ENCODE peak calls at places on chromosomes 6 and 20, in ten cellular contexts. M, K, Z, N, G, P, B, I, O and V are unnamed samples.

GRCh38 chr20:35329435-35330139 is 37.4 kb upstream of the FAM83C start:
- DNase-seq in O (no peak), P (peak; percentile 84), Z (no peak), M (no peak), G (peak; percentile 66), B (no peak), K (peak; percentile 48), I (no peak), N (peak; percentile 71), V (no peak)

GRCh38 chr6:16238057-16238657 is at the start of gene GMPR:
- DNase-seq in M (peak; percentile 86), Z (peak; percentile 74), I (no peak), P (peak; percentile 44), O (peak; percentile 45), N (peak; percentile 91), G (peak; percentile 31), B (peak; percentile 54), K (peak; percentile 69), V (peak; percentile 89)

GRCh38 chr6:52995913-52996685 is 1.0 kb upstream of the GSTA4 start:
- DNase-seq in I (no peak), N (peak; percentile 81), B (no peak), K (peak; percentile 73), G (peak; percentile 83), O (no peak), Z (no peak), P (peak; percentile 39), M (peak; percentile 75), V (no peak)

GRCh38 chr6:46932941-46933340 is 11.2 kb upstream of the ADGRF5 start:
- DNase-seq in N (no peak), Z (no peak), O (no peak), G (no peak), B (no peak), I (no peak), M (no peak), K (no peak), P (peak; percentile 26), V (no peak)

GRCh38 chr20:47854687-47855212 is 69.5 kb upstream of the SULF2 start:
- DNase-seq in Z (peak; percentile 70), G (peak; percentile 78), B (peak; percentile 14), I (no peak), M (no peak), O (peak; percentile 2), N (no peak), K (peak; percentile 16), P (peak; percentile 81), V (no peak)

GRCh38 chr6:166786704-166787293 is 159.7 kb upstream of the RPS6KA2 start:
- DNase-seq in B (peak; percentile 37), G (peak; percentile 71), I (peak; percentile 50), Z (peak; percentile 78), P (peak; percentile 37), O (peak; percentile 87), N (no peak), K (peak; percentile 79), M (no peak), V (no peak)

GRCh38 chr20:11581271-11581670 is 336.4 kb upstream of the BTBD3 start:
- DNase-seq in M (no peak), K (no peak), I (no peak), P (no peak), B (no peak), Z (no peak), N (no peak), G (no peak), O (no peak), V (no peak)

GRCh38 chr6:46170357-46171289 is at the start of gene ENPP5:
- DNase-seq in O (peak; percentile 96), N (peak; percentile 80), I (no peak), M (peak; percentile 98), K (peak; percentile 93), B (peak; percentile 54), G (peak; percentile 41), P (peak; percentile 96), Z (peak; percentile 89), V (peak; percentile 73)

GRCh38 chr6:158933075-158933474 is 66.9 kb downstream of the RSPH3 start:
- DNase-seq in Z (no peak), G (no peak), O (no peak), P (no peak), M (no peak), B (no peak), K (no peak), I (no peak), N (no peak), V (no peak)

GRCh38 chr6:39362487-39362865 is 40.0 kb upstream of the KCNK16 start:
- DNase-seq in M (no peak), O (no peak), B (no peak), I (no peak), N (no peak), K (no peak), G (no peak), P (peak; percentile 9), Z (no peak), V (no peak)

GRCh38 chr20:45450097-45450818 is 19.3 kb upstream of the WFDC2 start:
- DNase-seq in K (peak; percentile 54), Z (peak; percentile 45), O (peak; percentile 33), I (no peak), M (no peak), N (no peak), G (peak; percentile 62), P (peak; percentile 41), B (no peak), V (no peak)

GRCh38 chr6:100057941-100058340 is 63.9 kb upstream of the MCHR2 start:
- DNase-seq in K (no peak), G (peak; percentile 11), P (no peak), Z (no peak), M (no peak), N (no peak), O (no peak), B (no peak), I (no peak), V (no peak)

GRCh38 chr6:53264337-53264736 is 84.4 kb downstream of the ELOVL5 start:
- DNase-seq in O (no peak), P (no peak), K (no peak), G (no peak), B (no peak), M (no peak), I (no peak), Z (no peak), N (no peak), V (no peak)

GRCh38 chr6:21133902-21134301 is 459.6 kb upstream of the SOX4 start:
- DNase-seq in O (no peak), N (no peak), G (no peak), K (no peak), I (no peak), B (no peak), Z (no peak), M (no peak), P (no peak), V (no peak)

GRCh38 chr6:85792278-85792677 is 149.6 kb upstream of the SYNCRIP start:
- DNase-seq in I (no peak), N (no peak), O (no peak), G (peak; percentile 53), M (no peak), B (no peak), P (no peak), K (no peak), Z (no peak), V (no peak)

GRCh38 chr6:160030103-160030502 is 61.2 kb downstream of the IGF2R start:
- DNase-seq in N (no peak), B (no peak), P (no peak), M (peak; percentile 79), O (no peak), I (peak; percentile 95), K (peak; percentile 87), Z (no peak), G (peak; percentile 94), V (peak; percentile 92)

GRCh38 chr6:136792066-136792944 is at the start of gene MAP3K5:
- DNase-seq in I (peak; percentile 93), B (no peak), Z (peak; percentile 78), G (peak; percentile 94), P (peak; percentile 93), K (peak; percentile 80), O (peak; percentile 88), M (peak; percentile 91), N (peak; percentile 96), V (peak; percentile 91)

GRCh38 chr6:71393471-71393870 is 104.9 kb downstream of the OGFRL1 start:
- DNase-seq in K (no peak), O (no peak), N (no peak), M (no peak), B (no peak), I (no peak), Z (no peak), G (no peak), P (no peak), V (no peak)

GRCh38 chr6:155177369-155177961 is 86.3 kb upstream of the CLDN20 start:
- DNase-seq in O (peak; percentile 55), Z (peak; percentile 42), P (peak; percentile 62), K (peak; percentile 75), G (peak; percentile 71), N (no peak), I (no peak), B (no peak), M (no peak), V (no peak)

GRCh38 chr6:93088675-93089575 is 330.4 kb downstream of the EPHA7 start:
- DNase-seq in N (no peak), G (no peak), K (no peak), P (no peak), Z (no peak), B (no peak), M (no peak), O (no peak), I (no peak), V (no peak)

GRCh38 chr6:88474720-88475119 is 308.6 kb upstream of the CNR1 start:
- DNase-seq in I (no peak), O (no peak), B (no peak), N (no peak), M (no peak), G (no peak), Z (no peak), K (no peak), P (no peak), V (no peak)

GRCh38 chr6:5398530-5398929 is 137.2 kb downstream of the FARS2 start:
- DNase-seq in Z (peak; percentile 29), M (no peak), P (no peak), B (peak; percentile 2), O (no peak), N (no peak), K (peak; percentile 49), I (no peak), G (peak; percentile 81), V (no peak)

GRCh38 chr20:45373353-45374100 is 4.6 kb downstream of the TP53TG5 start:
- DNase-seq in M (peak; percentile 96), B (peak; percentile 64), N (peak; percentile 95), I (peak; percentile 97), Z (peak; percentile 88), G (peak; percentile 86), O (peak; percentile 75), K (peak; percentile 92), P (peak; percentile 98), V (peak; percentile 93)

GRCh38 chr6:100685747-100686146 is 195.4 kb downstream of the ASCC3 start:
- DNase-seq in M (no peak), K (no peak), I (no peak), P (no peak), O (no peak), G (peak; percentile 7), N (no peak), Z (no peak), B (no peak), V (no peak)

GRCh38 chr6:137417411-137417810 is 76.8 kb downstream of the OLIG3 start:
- DNase-seq in K (no peak), N (no peak), O (no peak), P (no peak), Z (no peak), B (no peak), I (no peak), G (peak; percentile 9), M (no peak), V (no peak)

GRCh38 chr6:33029297-33030184 is 20.1 kb upstream of the HLA-DOA start:
- DNase-seq in O (no peak), B (no peak), Z (peak; percentile 61), K (peak; percentile 52), P (no peak), I (no peak), M (no peak), N (no peak), G (no peak), V (no peak)